ENCODE peak calls at places on chromosomes 3 and 15, in four cellular contexts. Z, U, R and W are unnamed samples.

GRCh38 chr15:29066848-29067247 is 181.1 kb downstream of the APBA2 start:
- DNase-seq in Z (no peak), U (no peak), R (no peak), W (no peak)

GRCh38 chr3:113002676-113003075 is 11.9 kb downstream of the GTPBP8 start:
- DNase-seq in Z (no peak), U (no peak), R (no peak), W (no peak)

GRCh38 chr3:101156787-101157345 is 163.5 kb downstream of the IMPG2 start:
- DNase-seq in Z (no peak), U (no peak), R (no peak), W (no peak)

GRCh38 chr3:149393355-149394165 is 16.1 kb upstream of the TM4SF1 start:
- DNase-seq in Z (peak; percentile 71), U (peak; percentile 82), R (peak; percentile 92), W (peak; percentile 61)

GRCh38 chr3:155018621-155019330 is 61.3 kb upstream of the MME start:
- DNase-seq in Z (no peak), U (no peak), R (peak; percentile 20), W (no peak)

GRCh38 chr3:137039570-137039969 is 81.8 kb downstream of the IL20RB start:
- DNase-seq in Z (no peak), U (no peak), R (peak; percentile 39), W (no peak)

GRCh38 chr3:165837058-165837525 is at the start of gene BCHE:
- DNase-seq in Z (peak; percentile 73), U (peak; percentile 50), R (peak; percentile 75), W (peak; percentile 65)

GRCh38 chr15:60570936-60571530 is 92.1 kb upstream of the ICE2 start:
- DNase-seq in Z (no peak), U (no peak), R (no peak), W (no peak)

GRCh38 chr15:89810837-89811236 is 3.8 kb downstream of the ANPEP start:
- DNase-seq in Z (no peak), U (no peak), R (no peak), W (no peak)

GRCh38 chr15:64343841-64344240 is 12.1 kb downstream of the CSNK1G1 start:
- DNase-seq in Z (peak; percentile 41), U (no peak), R (peak; percentile 61), W (no peak)

GRCh38 chr15:96344706-96345559 is 14.4 kb downstream of the NR2F2 start:
- DNase-seq in Z (peak; percentile 40), U (peak; percentile 56), R (peak; percentile 58), W (no peak)
- H3K4me3 ChIP-seq in Z (peak overlapping the region; percentile 55), U (peak overlapping the region; percentile 92), R (peak overlapping the region; percentile 54), W (no peak overlapping the region)

GRCh38 chr15:96345560-96346389 is 15.3 kb downstream of the NR2F2 start:
- DNase-seq in Z (peak; percentile 75), U (peak; percentile 92), R (peak; percentile 90), W (no peak)
- H3K4me3 ChIP-seq in Z (peak overlapping the region; percentile 55), U (peak overlapping the region; percentile 92), R (peak overlapping the region; percentile 54), W (peak overlapping the region; percentile 28)

DNA sequence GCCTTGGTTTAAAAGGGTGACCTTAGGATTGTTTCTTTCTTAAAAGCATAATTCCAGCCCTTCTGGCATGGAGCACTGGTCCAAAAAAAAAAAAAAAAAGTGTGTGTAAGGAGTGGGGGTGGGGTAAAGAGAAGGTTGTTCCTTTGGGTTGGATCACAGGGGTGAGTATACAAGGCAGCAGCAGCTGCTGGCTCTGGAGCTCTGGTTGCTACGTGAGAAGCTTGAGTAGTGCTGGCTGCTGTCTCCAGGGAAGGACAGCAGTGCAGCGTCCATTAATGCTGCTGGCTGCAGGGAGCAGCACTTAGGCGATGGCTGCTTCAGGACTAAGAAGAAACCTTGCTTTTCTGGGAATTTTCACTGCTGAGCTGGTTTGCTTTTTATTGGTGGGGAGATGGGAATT is 2.3 kb downstream of the SETD5 start:
- DNase-seq in Z (peak; percentile 93), U (peak; percentile 92), R (peak; percentile 97), W (peak; percentile 92)
- H3K4me3 ChIP-seq in Z (peak overlapping the region; percentile 99), U (peak overlapping the region; percentile 94), R (peak overlapping the region; percentile 92), W (peak overlapping the region; percentile 98)

DNA sequence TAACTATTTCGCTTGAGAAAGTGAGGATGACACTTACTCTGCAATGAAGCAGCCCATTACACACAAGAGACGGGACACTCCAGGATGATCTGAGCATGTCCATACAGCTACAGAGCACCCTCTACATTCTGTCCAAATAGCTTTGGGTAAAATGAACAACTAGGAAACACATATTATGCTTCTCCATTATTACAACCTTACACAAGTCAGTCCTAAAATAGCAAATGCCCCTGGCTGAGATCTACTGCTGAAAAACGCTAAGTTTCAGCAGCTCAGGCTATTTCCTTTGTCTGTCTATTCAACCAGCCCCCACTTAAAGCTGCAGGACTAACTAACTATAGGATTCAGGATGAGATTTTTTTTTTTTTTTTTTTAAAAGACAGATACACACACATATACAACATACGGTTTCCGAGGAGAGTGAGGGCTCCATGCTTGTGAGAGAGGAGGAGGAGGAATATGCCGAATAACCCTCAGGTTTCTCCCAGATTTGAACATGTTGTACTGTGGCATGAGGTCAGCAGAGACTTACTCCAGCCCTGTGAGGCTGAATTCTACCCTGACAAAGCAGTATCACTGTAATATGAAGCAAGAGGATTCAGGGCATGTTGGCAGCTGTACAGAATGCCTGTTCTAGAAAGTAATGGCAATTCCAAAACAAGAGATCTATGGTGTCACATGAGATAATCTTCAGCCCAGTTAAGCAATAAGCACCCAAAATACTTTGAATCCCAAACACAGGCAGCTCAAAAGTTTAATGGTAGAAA is 117.3 kb upstream of the PLXND1 start:
- DNase-seq in Z (peak; percentile 82), U (peak; percentile 18), R (peak; percentile 91), W (peak; percentile 7)
- H3K4me3 ChIP-seq in Z (no peak overlapping the region), U (no peak overlapping the region), R (no peak overlapping the region), W (no peak overlapping the region)